ENCODE peak calls at places on chromosomes 13 and 19, in eight cellular contexts. J is right lobe of liver; O is amniotic stem cell; P is upper lobe of right lung; N is aorta; K is substantia nigra; E is thoracic aorta; B is stimulated activated CD4-positive, alpha-beta T cell treated with anti-CD3 and anti-CD28 coated beads, TNF-alpha, amount 100 ng/mL, for 4 hours. V is an unnamed sample.

GRCh38 chr19:4597278-4597974 is 37.9 kb upstream of the SEMA6B start:
- DNase-seq in J (peak), O (no peak), P (no peak), N (no peak), K (no peak), E (no peak), B (no peak), V (no peak)

GRCh38 chr13:56988543-56988942 is 152.2 kb upstream of the PRR20A start:
- DNase-seq in J (no peak), O (no peak), P (no peak), N (no peak), K (no peak), E (no peak), B (no peak), V (no peak)

GRCh38 chr19:55452381-55453325 is 8.8 kb downstream of the ISOC2 start:
- DNase-seq in J (no peak), O (no peak), P (no peak), N (no peak), K (peak), E (no peak), B (no peak), V (peak)

GRCh38 chr19:34298891-34299510 is 44.6 kb downstream of the GARRE1 start:
- DNase-seq in J (no peak), O (no peak), P (no peak), N (no peak), K (no peak), E (no peak), B (no peak), V (no peak)

GRCh38 chr19:38015771-38016170 is 108.8 kb downstream of the SIPA1L3 start:
- DNase-seq in J (no peak), O (no peak), P (no peak), N (no peak), K (no peak), E (no peak), B (no peak), V (no peak)

GRCh38 chr19:18385675-18386542 is at the start of gene GDF15:
- DNase-seq in J (peak), O (no peak), P (peak), N (peak), K (no peak), E (no peak), B (no peak), V (no peak)

GRCh38 chr13:111210488-111210887 is 95.4 kb downstream of the ARHGEF7 start:
- DNase-seq in J (no peak), O (peak), P (peak), N (peak), K (no peak), E (no peak), B (no peak), V (peak)

GRCh38 chr13:28529836-28530235 is 34.9 kb upstream of the FLT1 start:
- DNase-seq in J (no peak), O (no peak), P (no peak), N (no peak), K (no peak), E (no peak), B (no peak), V (no peak)

GRCh38 chr13:108927615-108928014 is 298.2 kb downstream of the MYO16 start:
- DNase-seq in J (no peak), O (no peak), P (no peak), N (no peak), K (no peak), E (no peak), B (no peak), V (no peak)

GRCh38 chr19:13537454-13537853 is 31.2 kb upstream of the CACNA1A start:
- DNase-seq in J (no peak), O (no peak), P (no peak), N (no peak), K (no peak), E (no peak), B (no peak), V (no peak)

GRCh38 chr19:18940791-18941627 is at the start of gene HOMER3:
- DNase-seq in J (peak), O (peak), P (peak), N (peak), K (no peak), E (peak), B (peak), V (peak)

GRCh38 chr13:45989607-45990006 is 62.9 kb downstream of the ZC3H13 start:
- DNase-seq in J (no peak), O (no peak), P (no peak), N (no peak), K (no peak), E (no peak), B (no peak), V (no peak)

GRCh38 chr19:6632002-6632621 is 37.8 kb downstream of the TNFSF14 start:
- DNase-seq in J (no peak), O (peak), P (no peak), N (no peak), K (no peak), E (peak), B (no peak), V (peak)

GRCh38 chr13:27372896-27373295 is 51.5 kb upstream of the GTF3A start:
- DNase-seq in J (peak), O (no peak), P (peak), N (no peak), K (no peak), E (no peak), B (no peak), V (no peak)

GRCh38 chr13:49625392-49626137 is 2.7 kb upstream of the ARL11 start:
- DNase-seq in J (peak), O (no peak), P (peak), N (peak), K (no peak), E (no peak), B (no peak), V (no peak)

GRCh38 chr19:7507884-7508283 is 8.0 kb upstream of the ZNF358 start:
- DNase-seq in J (peak), O (peak), P (peak), N (peak), K (no peak), E (peak), B (no peak), V (no peak)

GRCh38 chr19:55253842-55254624 is 4.8 kb downstream of the PPP6R1 start:
- DNase-seq in J (no peak), O (no peak), P (peak), N (peak), K (no peak), E (no peak), B (peak), V (no peak)

GRCh38 chr19:2095338-2095938 is 688 bp downstream of the MOB3A start:
- DNase-seq in J (peak), O (no peak), P (no peak), N (no peak), K (no peak), E (no peak), B (no peak), V (no peak)

GRCh38 chr19:3146677-3147100 is 10.9 kb downstream of the GNA15 start:
- DNase-seq in J (no peak), O (no peak), P (peak), N (peak), K (no peak), E (no peak), B (peak), V (no peak)

GRCh38 chr13:47067296-47067695 is 170.4 kb upstream of the HTR2A start:
- DNase-seq in J (no peak), O (no peak), P (no peak), N (no peak), K (no peak), E (no peak), B (no peak), V (no peak)

GRCh38 chr13:46721054-46721453 is 75.9 kb downstream of the ESD start:
- DNase-seq in J (peak), O (peak), P (no peak), N (peak), K (no peak), E (no peak), B (no peak), V (no peak)

GRCh38 chr19:42563352-42564210 is 31.1 kb downstream of the CEACAM8 start:
- DNase-seq in J (no peak), O (peak), P (no peak), N (no peak), K (no peak), E (no peak), B (no peak), V (peak)

GRCh38 chr19:51668167-51668566 is 21.5 kb upstream of the SIGLEC14 start:
- DNase-seq in J (no peak), O (no peak), P (no peak), N (no peak), K (no peak), E (no peak), B (no peak), V (no peak)

GRCh38 chr13:37198629-37199028 is 93.2 kb upstream of the CSNK1A1L start:
- DNase-seq in J (no peak), O (no peak), P (no peak), N (no peak), K (no peak), E (no peak), B (no peak), V (no peak)

GRCh38 chr13:46052314-46053161 is at the start of gene ZC3H13:
- DNase-seq in J (peak), O (peak), P (peak), N (peak), K (peak), E (peak), B (peak), V (peak)

GRCh38 chr13:29703421-29703820 is 107.9 kb upstream of the SLC7A1 start:
- DNase-seq in J (no peak), O (no peak), P (no peak), N (no peak), K (no peak), E (no peak), B (no peak), V (no peak)